ENCODE peak calls at places on chromosomes 2 and 18, in five cellular contexts. F, S, H, Q and U are unnamed samples.

GRCh38 chr18:59649575-59649974 is 47.6 kb downstream of the CCBE1 start:
- DNase-seq in F (no peak), S (no peak), H (no peak), Q (no peak), U (no peak)

GRCh38 chr18:58768293-58768974 is 96.2 kb upstream of the ZNF532 start:
- DNase-seq in F (no peak), S (peak; percentile 74), H (peak; percentile 42), Q (peak; percentile 87), U (peak; percentile 95)

GRCh38 chr18:44778788-44779187 is 98.1 kb downstream of the SETBP1 start:
- DNase-seq in F (no peak), S (no peak), H (no peak), Q (peak; percentile 37), U (no peak)

GRCh38 chr18:13386891-13387801 is 168.6 kb downstream of the LDLRAD4 start:
- DNase-seq in F (no peak), S (no peak), H (no peak), Q (no peak), U (peak; percentile 23)

GRCh38 chr18:13302611-13303267 is 84.2 kb downstream of the LDLRAD4 start:
- DNase-seq in F (no peak), S (no peak), H (no peak), Q (no peak), U (no peak)

GRCh38 chr2:152617464-152618187 is 99.6 kb downstream of the PRPF40A start:
- DNase-seq in F (no peak), S (peak; percentile 8), H (no peak), Q (no peak), U (no peak)

GRCh38 chr18:10798727-10799435 is 273.1 kb downstream of the NAPG start:
- DNase-seq in F (peak; percentile 20), S (no peak), H (peak; percentile 26), Q (no peak), U (no peak)

GRCh38 chr2:37301408-37301807 is 23.2 kb downstream of the PRKD3 start:
- DNase-seq in F (no peak), S (peak; percentile 58), H (no peak), Q (no peak), U (no peak)

GRCh38 chr2:151338115-151338514 is 19.3 kb upstream of the TNFAIP6 start:
- DNase-seq in F (no peak), S (no peak), H (no peak), Q (no peak), U (no peak)

GRCh38 chr2:38523728-38524437 is 78.8 kb downstream of the HNRNPLL start:
- DNase-seq in F (no peak), S (no peak), H (peak; percentile 66), Q (peak; percentile 38), U (peak; percentile 80)

GRCh38 chr2:39571197-39571731 is 94.5 kb upstream of the TMEM178A start:
- DNase-seq in F (no peak), S (peak; percentile 18), H (no peak), Q (no peak), U (peak; percentile 52)

GRCh38 chr2:120910956-120911951 is 175.6 kb downstream of the GLI2 start:
- DNase-seq in F (no peak), S (peak; percentile 77), H (no peak), Q (no peak), U (no peak)

GRCh38 chr18:57619881-57620280 is 1.8 kb downstream of the NARS1 start:
- DNase-seq in F (no peak), S (no peak), H (no peak), Q (no peak), U (no peak)

GRCh38 chr2:216499641-216500218 is 1.1 kb downstream of the RPL37A start:
- DNase-seq in F (no peak), S (no peak), H (no peak), Q (peak; percentile 26), U (no peak)

GRCh38 chr2:35871672-35872071 is 483.9 kb upstream of the CRIM1 start:
- DNase-seq in F (no peak), S (peak; percentile 61), H (no peak), Q (no peak), U (peak; percentile 53)

GRCh38 chr2:135494917-135495316 is 36.1 kb downstream of the ZRANB3 start:
- DNase-seq in F (no peak), S (no peak), H (no peak), Q (no peak), U (no peak)

GRCh38 chr18:24818069-24818395 is 357.6 kb downstream of the HRH4 start:
- DNase-seq in F (no peak), S (no peak), H (no peak), Q (no peak), U (no peak)
- H3K9ac ChIP-seq in F (no peak overlapping the region), S (no peak overlapping the region), H (no peak overlapping the region), Q (no peak overlapping the region), U (no peak overlapping the region)

GRCh38 chr2:217832115-217832514 is 170.7 kb downstream of the TNS1 start:
- DNase-seq in F (no peak), S (no peak), H (no peak), Q (no peak), U (no peak)
- H3K4me1 ChIP-seq in F (peaks cover 17% of the 10 kb centered on the region), S (no peaks in the 10 kb centered on the region), H (peaks cover 35% of the 10 kb centered on the region), Q (peaks cover 10% of the 10 kb centered on the region), U (peaks cover 4% of the 10 kb centered on the region)

DNA sequence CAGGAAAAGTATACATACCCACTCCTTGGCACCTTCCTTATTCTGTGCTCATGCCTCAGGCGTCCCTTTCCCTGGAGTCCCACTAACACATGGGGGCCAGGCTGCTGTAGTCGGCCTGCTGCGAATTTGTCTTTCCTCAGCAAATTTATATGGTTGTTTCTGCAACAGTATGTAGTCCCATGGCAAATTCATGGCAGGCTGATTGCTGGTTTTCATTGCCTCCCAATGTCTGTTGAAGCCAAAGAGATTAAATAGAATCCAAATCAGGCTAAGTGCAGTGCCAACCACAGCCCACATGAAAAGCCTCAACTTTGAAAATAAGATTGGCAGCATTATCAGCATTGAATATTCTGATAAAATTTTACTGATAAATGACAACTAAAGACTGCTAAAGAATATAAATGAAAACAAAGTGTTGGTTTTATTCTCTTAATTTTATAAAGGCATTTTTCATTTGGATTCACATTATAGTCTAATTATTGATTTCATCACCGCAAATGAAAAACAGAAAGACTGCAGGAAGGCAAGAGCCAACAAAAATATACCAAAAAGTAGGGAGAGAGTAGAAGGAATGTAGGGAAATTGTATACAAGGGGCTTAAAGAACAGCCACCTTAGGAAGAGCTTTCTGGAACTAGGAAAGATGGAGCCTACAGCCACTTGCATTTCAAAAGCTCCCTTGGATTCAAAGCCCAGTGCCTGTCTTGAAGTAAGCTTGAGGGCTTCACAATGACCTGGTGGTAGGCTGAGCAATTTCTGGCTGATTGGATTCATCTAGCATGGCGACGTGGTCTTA is 283.7 kb upstream of the MMADHC start:
- DNase-seq in F (peak; percentile 3), S (no peak), H (no peak), Q (no peak), U (no peak)
- H3K9ac ChIP-seq in F (no peak overlapping the region), S (no peak overlapping the region), H (no peak overlapping the region), Q (no peak overlapping the region), U (no peak overlapping the region)

DNA sequence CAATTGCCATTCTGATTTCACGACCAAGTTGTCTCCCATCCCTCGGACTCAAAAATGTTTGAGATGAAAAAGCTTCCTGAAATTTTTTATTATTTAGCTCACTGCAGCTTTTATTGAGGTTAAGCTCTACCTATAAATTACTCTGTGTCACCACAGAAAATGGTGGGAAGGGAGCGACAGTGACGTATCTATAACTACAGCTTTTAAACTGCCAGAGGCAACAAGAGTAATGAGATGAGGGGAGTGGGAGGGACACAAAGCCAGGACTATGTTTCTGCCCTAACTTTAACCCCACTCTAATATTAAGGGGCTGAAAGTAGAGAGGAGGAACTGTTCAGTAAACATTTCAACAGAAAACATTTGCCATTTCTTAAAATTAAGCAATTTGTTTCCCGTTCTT is 37.4 kb downstream of the SMAD2 start:
- DNase-seq in F (no peak), S (peak; percentile 33), H (peak; percentile 49), Q (no peak), U (no peak)
- H3K4me1 ChIP-seq in F (no peaks in the 10 kb centered on the region), S (peaks cover 26% of the 10 kb centered on the region), H (peaks cover 5% of the 10 kb centered on the region), Q (peaks cover 13% of the 10 kb centered on the region), U (peaks cover 12% of the 10 kb centered on the region)

DNA sequence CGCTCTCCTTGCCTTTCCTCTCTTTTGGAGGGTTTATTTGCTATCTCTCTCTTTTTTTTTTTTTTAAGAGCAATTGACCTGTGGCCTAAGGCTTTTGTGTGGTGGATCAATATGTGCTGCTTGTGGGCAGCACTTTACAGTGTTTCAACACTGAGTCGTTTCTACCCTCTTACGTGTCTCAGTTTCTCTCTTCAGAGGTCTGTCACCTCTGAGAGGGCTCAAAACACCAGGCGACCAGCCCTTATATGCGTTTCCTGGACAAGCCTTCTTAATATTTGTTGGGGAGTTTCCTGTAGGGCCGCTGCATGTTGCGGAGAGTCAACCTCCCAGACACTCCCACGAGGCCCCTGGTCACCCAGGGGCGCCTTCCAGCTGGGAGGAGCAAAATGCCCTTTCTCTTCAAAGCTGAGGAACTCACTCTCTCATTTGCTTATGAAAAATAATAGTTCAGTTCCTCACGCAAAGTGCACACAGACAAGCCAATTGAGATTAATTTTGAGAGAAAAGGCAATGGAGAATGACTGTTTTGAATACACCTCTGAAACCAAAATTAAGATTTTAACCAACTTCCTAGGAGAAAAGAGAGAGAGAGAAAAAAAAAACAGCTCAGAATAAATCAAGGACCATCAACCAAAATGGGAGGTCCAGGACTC is 96.3 kb upstream of the B3GNT2 start:
- DNase-seq in F (no peak), S (no peak), H (peak; percentile 42), Q (no peak), U (no peak)
- H3K9ac ChIP-seq in F (no peak overlapping the region), S (no peak overlapping the region), H (no peak overlapping the region), Q (no peak overlapping the region), U (no peak overlapping the region)

GRCh38 chr18:51108330-51108729 is 78.3 kb downstream of the SMAD4 start:
- DNase-seq in F (no peak), S (no peak), H (no peak), Q (no peak), U (no peak)

GRCh38 chr18:51107082-51107481 is 77.1 kb downstream of the SMAD4 start:
- DNase-seq in F (no peak), S (no peak), H (no peak), Q (no peak), U (no peak)

GRCh38 chr18:51110073-51110797 is 80.2 kb downstream of the SMAD4 start:
- DNase-seq in F (peak; percentile 38), S (peak; percentile 22), H (peak; percentile 58), Q (peak; percentile 81), U (peak; percentile 94)

DNA sequence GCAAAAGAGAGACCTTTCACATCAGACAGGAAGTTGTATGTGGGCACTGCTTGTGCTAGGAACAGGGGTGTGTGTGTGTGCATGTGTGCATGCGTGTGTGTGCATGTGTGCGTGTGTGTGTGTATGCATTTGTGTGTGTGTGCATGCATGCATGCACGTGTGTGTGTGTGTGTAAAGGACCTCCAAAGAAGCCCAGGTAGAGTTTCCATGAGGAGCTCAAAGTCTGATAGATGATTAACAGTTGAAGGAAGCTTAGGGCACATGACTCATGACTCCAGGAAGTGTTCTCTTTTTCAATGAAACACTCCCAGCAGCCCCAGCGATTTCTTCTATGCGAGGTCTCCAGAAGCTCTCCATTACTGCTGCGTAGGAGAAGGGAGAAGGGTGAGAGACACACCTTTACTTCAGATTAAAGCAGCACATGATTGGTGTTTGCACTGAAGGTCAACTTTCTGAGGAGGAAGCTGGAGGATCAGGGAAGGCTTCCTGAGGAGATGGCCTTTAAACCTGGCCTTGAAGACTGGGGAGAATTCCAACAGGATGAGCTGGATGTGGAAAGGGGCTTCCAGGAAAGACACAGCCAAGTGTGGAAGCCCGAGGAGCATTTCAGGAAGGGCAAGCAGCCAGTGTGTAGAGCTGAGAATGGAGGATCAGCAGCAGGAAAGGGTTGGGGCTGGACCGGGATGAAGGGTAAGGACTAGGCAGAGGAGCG is 77.7 kb downstream of the SMAD4 start:
- DNase-seq in F (no peak), S (peak; percentile 7), H (no peak), Q (no peak), U (peak; percentile 28)
- H3K4me1 ChIP-seq in F (no peaks in the 10 kb centered on the region), S (no peaks in the 10 kb centered on the region), H (peaks cover 9% of the 10 kb centered on the region), Q (no peaks in the 10 kb centered on the region), U (peaks cover 2% of the 10 kb centered on the region)